ENCODE peak calls at places on chromosomes 3 and 15, in ten cellular contexts. E is NCI-H1092, K is stromal cell of bone marrow, J is LHCN-M2, C is HuH-7.5, I is AG04450, Y is AG08396, M is NCI-H2029, U is ELR, T is psoas muscle. R is an unnamed sample.

GRCh38 chr3:157104928-157105652 is 54.9 kb downstream of the CCNL1 start:
- DNase-seq in J (no peak), U (no peak), K (no peak), M (peak; percentile 46), C (no peak), E (no peak), I (no peak), Y (no peak), T (no peak), R (no peak)

GRCh38 chr3:21195203-21195602 is 555.8 kb downstream of the ZNF385D start:
- DNase-seq in U (no peak), I (no peak), M (no peak), J (no peak), C (no peak), T (no peak), K (no peak), Y (no peak), E (no peak), R (no peak)

GRCh38 chr3:13546667-13547171 is 2.2 kb upstream of the FBLN2 start:
- DNase-seq in C (no peak), U (peak; percentile 72), J (no peak), M (no peak), T (no peak), Y (no peak), E (no peak), I (no peak), K (no peak), R (no peak)

GRCh38 chr15:96321422-96322391 is 8.8 kb upstream of the NR2F2 start:
- DNase-seq in Y (peak; percentile 47), M (no peak), K (no peak), C (peak; percentile 69), J (no peak), I (no peak), T (peak; percentile 29), E (no peak), U (peak; percentile 37), R (no peak)

GRCh38 chr3:161409069-161409468 is 37.8 kb upstream of the SPTSSB start:
- DNase-seq in Y (peak; percentile 32), K (peak; percentile 43), M (no peak), E (peak; percentile 27), C (no peak), U (peak; percentile 68), T (no peak), I (no peak), J (peak; percentile 40), R (no peak)

GRCh38 chr15:96046620-96047240 is 283.8 kb upstream of the NR2F2 start:
- DNase-seq in Y (peak; percentile 11), U (peak; percentile 27), T (no peak), K (peak; percentile 20), M (no peak), J (peak; percentile 22), I (no peak), C (no peak), E (no peak), R (no peak)

GRCh38 chr3:55097441-55097840 is 169.6 kb upstream of the LRTM1 start:
- DNase-seq in I (no peak), E (no peak), J (no peak), C (no peak), T (no peak), M (no peak), K (peak; percentile 34), U (no peak), Y (no peak), R (no peak)

GRCh38 chr15:84983711-84984110 is 2.1 kb downstream of the PDE8A start:
- DNase-seq in C (no peak), I (no peak), U (peak; percentile 16), E (no peak), J (no peak), M (no peak), T (no peak), Y (no peak), K (no peak), R (no peak)

GRCh38 chr3:32239638-32240550 is 1.4 kb downstream of the CMTM8 start:
- DNase-seq in I (no peak), K (no peak), E (peak; percentile 64), J (peak; percentile 52), T (no peak), M (peak; percentile 92), Y (peak; percentile 20), U (peak; percentile 40), C (peak; percentile 86), R (peak; percentile 80)

GRCh38 chr15:59169337-59169736 is 37.3 kb upstream of the LDHAL6B start:
- DNase-seq in C (no peak), M (no peak), E (no peak), J (peak; percentile 77), I (peak; percentile 38), T (no peak), Y (peak; percentile 23), K (peak; percentile 93), U (peak; percentile 89), R (no peak)

GRCh38 chr15:83475551-83475950 is 28.4 kb downstream of the SH3GL3 start:
- DNase-seq in K (peak; percentile 6), U (peak; percentile 42), C (no peak), M (no peak), I (no peak), T (no peak), J (peak; percentile 20), Y (peak; percentile 25), E (no peak), R (peak; percentile 21)

GRCh38 chr15:63826513-63826912 is 7.2 kb downstream of the HERC1 start:
- DNase-seq in K (no peak), J (peak; percentile 10), C (no peak), I (no peak), M (no peak), T (no peak), U (peak; percentile 44), Y (no peak), E (no peak), R (no peak)

GRCh38 chr15:72183781-72184164 is 13.8 kb downstream of the GRAMD2A start:
- DNase-seq in E (no peak), K (no peak), Y (no peak), I (no peak), U (no peak), C (peak; percentile 44), J (no peak), T (no peak), M (no peak), R (no peak)

GRCh38 chr15:40285151-40285898 is 2.5 kb upstream of the ANKRD63 start:
- DNase-seq in E (no peak), T (no peak), I (no peak), C (no peak), M (no peak), J (no peak), K (no peak), U (peak; percentile 31), Y (peak; percentile 53), R (no peak)

GRCh38 chr3:37967252-37967881 is 23.2 kb upstream of the VILL start:
- DNase-seq in E (peak; percentile 2), M (peak; percentile 39), C (peak; percentile 81), T (peak; percentile 64), K (no peak), J (peak; percentile 68), U (peak; percentile 74), I (peak; percentile 46), Y (peak; percentile 74), R (peak; percentile 74)

GRCh38 chr3:82938821-82939328 is 1177.4 kb upstream of the GBE1 start:
- DNase-seq in J (no peak), C (no peak), Y (no peak), M (no peak), U (no peak), I (no peak), T (no peak), K (no peak), E (no peak), R (no peak)

GRCh38 chr3:65291448-65292091 is 603.8 kb upstream of the ADAMTS9 start:
- DNase-seq in T (no peak), Y (no peak), E (no peak), J (no peak), K (no peak), U (no peak), M (no peak), I (no peak), C (no peak), R (no peak)

GRCh38 chr3:33798418-33799201 is at the start of gene PDCD6IP:
- DNase-seq in C (peak; percentile 86), J (peak; percentile 86), K (peak; percentile 71), M (peak; percentile 89), U (peak; percentile 95), Y (peak; percentile 96), E (peak; percentile 64), I (peak; percentile 82), T (peak; percentile 94), R (peak; percentile 73)

GRCh38 chr3:158709666-158710083 is 22.6 kb downstream of the RARRES1 start:
- DNase-seq in C (no peak), M (no peak), Y (peak; percentile 77), J (peak; percentile 99), K (peak; percentile 100), T (no peak), E (no peak), U (peak; percentile 98), I (peak; percentile 86), R (no peak)

GRCh38 chr15:60695713-60696522 is 217.0 kb upstream of the ICE2 start:
- DNase-seq in C (no peak), E (no peak), K (no peak), U (no peak), T (no peak), J (peak; percentile 45), Y (no peak), I (no peak), M (no peak), R (no peak)

GRCh38 chr3:177778633-177779032 is 581.4 kb upstream of the TBL1XR1 start:
- DNase-seq in M (no peak), I (no peak), E (no peak), T (no peak), J (no peak), Y (no peak), K (no peak), C (no peak), U (no peak), R (no peak)

GRCh38 chr3:139110072-139110830 is 65.6 kb upstream of the PRR23C start:
- DNase-seq in E (peak; percentile 6), J (no peak), T (no peak), K (no peak), I (no peak), U (no peak), Y (no peak), M (peak; percentile 5), C (no peak), R (no peak)

GRCh38 chr15:95741830-95742229 is 588.7 kb upstream of the NR2F2 start:
- DNase-seq in U (no peak), E (no peak), K (no peak), I (no peak), T (no peak), M (no peak), Y (no peak), J (no peak), C (no peak), R (no peak)

GRCh38 chr3:71495708-71496472 is 87.6 kb downstream of the FOXP1 start:
- DNase-seq in I (no peak), E (no peak), Y (peak; percentile 50), C (no peak), T (no peak), U (peak; percentile 89), K (peak; percentile 75), M (no peak), J (peak; percentile 85), R (no peak)

GRCh38 chr3:86801921-86802320 is 189.0 kb downstream of the VGLL3 start:
- DNase-seq in E (no peak), J (peak; percentile 55), Y (no peak), C (no peak), U (peak; percentile 27), K (no peak), M (no peak), T (no peak), I (no peak), R (no peak)

GRCh38 chr3:158127250-158128219 is 17.6 kb downstream of the RSRC1 start:
- DNase-seq in M (peak; percentile 60), C (no peak), J (peak; percentile 65), U (peak; percentile 46), T (no peak), K (no peak), I (no peak), Y (no peak), E (no peak), R (no peak)

GRCh38 chr3:7307410-7307809 is 446.5 kb downstream of the GRM7 start:
- DNase-seq in K (no peak), J (no peak), I (no peak), C (no peak), E (no peak), U (no peak), Y (no peak), T (no peak), M (no peak), R (no peak)

GRCh38 chr15:77784361-77785292 is 151.9 kb upstream of the LINGO1 start:
- DNase-seq in Y (peak; percentile 59), U (peak; percentile 57), K (peak; percentile 8), J (peak; percentile 16), I (no peak), C (peak; percentile 67), T (no peak), E (no peak), M (no peak), R (peak; percentile 69)

R was measured in 8988T.